ENCODE peak calls at places on chromosome 18, in five cellular contexts. P is stomach, B is spleen, S is HCT116, N is upper lobe of left lung. H is an unnamed sample.

GRCh38 chr18:33532978-33533377 is 45.0 kb upstream of the ASXL3 start:
- DNase-seq in N (no peak), B (no peak), S (no peak), P (no peak), H (no peak)

GRCh38 chr18:23761941-23762340 is 72.7 kb downstream of the LAMA3 start:
- DNase-seq in N (no peak), P (no peak), B (no peak), S (no peak), H (no peak)

GRCh38 chr18:3062798-3063563 is 50.0 kb upstream of the LPIN2 start:
- DNase-seq in N (no peak), B (peak; percentile 89), P (peak; percentile 75), S (peak; percentile 13), H (peak; percentile 70)

GRCh38 chr18:34787931-34788532 is 77.9 kb downstream of the DTNA start:
- DNase-seq in B (no peak), S (peak; percentile 59), N (no peak), P (peak; percentile 41), H (no peak)

GRCh38 chr18:29840101-29840500 is 1202.4 kb downstream of the DSC3 start:
- DNase-seq in P (no peak), B (no peak), S (peak; percentile 42), N (no peak), H (no peak)

GRCh38 chr18:76134631-76135030 is 360.4 kb downstream of the ZNF516 start:
- DNase-seq in N (no peak), S (no peak), P (no peak), B (no peak), H (no peak)

GRCh38 chr18:67421666-67422065 is 94.9 kb downstream of the DSEL start:
- DNase-seq in B (no peak), S (no peak), N (no peak), P (no peak), H (no peak)

GRCh38 chr18:29328932-29329331 is 1152.0 kb upstream of the CDH2 start:
- DNase-seq in B (no peak), S (no peak), P (no peak), N (no peak), H (no peak)

GRCh38 chr18:62625019-62625418 is 90.3 kb upstream of the PHLPP1 start:
- DNase-seq in P (no peak), S (no peak), N (no peak), B (no peak), H (no peak)

GRCh38 chr18:70288171-70288850 is 534 bp upstream of the SOCS6 start:
- DNase-seq in S (no peak), B (no peak), N (no peak), P (peak; percentile 53), H (peak; percentile 80)

GRCh38 chr18:46899274-46899948 is 17.9 kb downstream of the PIAS2 start:
- DNase-seq in S (no peak), N (no peak), P (no peak), B (no peak), H (no peak)

GRCh38 chr18:40673150-40673549 is 1281.9 kb upstream of the PIK3C3 start:
- DNase-seq in P (no peak), S (no peak), N (no peak), B (no peak), H (no peak)

GRCh38 chr18:2891526-2892431 is 45.0 kb downstream of the EMILIN2 start:
- DNase-seq in S (no peak), N (no peak), P (no peak), B (no peak), H (no peak)

GRCh38 chr18:54119524-54120019 is 104.9 kb downstream of the MBD2 start:
- DNase-seq in P (no peak), B (no peak), N (no peak), S (peak; percentile 55), H (no peak)

GRCh38 chr18:22694954-22695353 is 238.2 kb upstream of the RBBP8 start:
- DNase-seq in S (peak; percentile 63), N (no peak), P (no peak), B (no peak), H (no peak)

GRCh38 chr18:9704233-9705118 is 3.6 kb upstream of the RAB31 start:
- DNase-seq in N (no peak), S (no peak), P (no peak), B (no peak), H (no peak)

GRCh38 chr18:3466051-3466450 is 16.1 kb downstream of the TGIF1 start:
- DNase-seq in N (no peak), B (no peak), P (no peak), S (no peak), H (no peak)

GRCh38 chr18:5894215-5894612 is 1.1 kb downstream of the TMEM200C start:
- DNase-seq in P (no peak), B (no peak), S (no peak), N (no peak), H (no peak)

GRCh38 chr18:56575819-56576663 is 62.4 kb downstream of the TXNL1 start:
- DNase-seq in B (no peak), P (no peak), N (no peak), S (peak; percentile 43), H (no peak)

GRCh38 chr18:9827856-9828793 is 57.6 kb upstream of the TXNDC2 start:
- DNase-seq in N (peak; percentile 46), P (peak; percentile 56), B (peak; percentile 82), S (peak; percentile 97), H (no peak)

GRCh38 chr18:9712130-9712577 is 4.1 kb downstream of the RAB31 start:
- DNase-seq in N (no peak), S (no peak), P (no peak), B (no peak), H (no peak)

GRCh38 chr18:2826581-2826980 is 20.2 kb upstream of the EMILIN2 start:
- DNase-seq in S (no peak), N (no peak), P (no peak), B (no peak), H (peak; percentile 73)

GRCh38 chr18:33146009-33146408 is 294.5 kb downstream of the CCDC178 start:
- DNase-seq in N (no peak), P (no peak), B (no peak), S (no peak), H (no peak)

GRCh38 chr18:22370414-22370813 is 47.3 kb downstream of the CTAGE1 start:
- DNase-seq in B (no peak), N (no peak), P (no peak), S (no peak), H (no peak)

GRCh38 chr18:45774065-45774521 is 50.1 kb downstream of the SLC14A1 start:
- DNase-seq in N (no peak), S (no peak), B (no peak), P (no peak), H (no peak)

GRCh38 chr18:36130883-36131653 is 1.4 kb downstream of the ELP2 start:
- DNase-seq in S (no peak), N (peak; percentile 79), B (peak; percentile 82), P (no peak), H (no peak)

GRCh38 chr18:38545071-38545470 is 979.5 kb upstream of the CELF4 start:
- DNase-seq in P (no peak), N (no peak), B (no peak), S (no peak), H (no peak)

GRCh38 chr18:56615738-56616520 is 22.5 kb downstream of the TXNL1 start:
- DNase-seq in S (no peak), B (no peak), P (no peak), N (no peak), H (no peak)

GRCh38 chr18:79393181-79393598 is 2.5 kb upstream of the NFATC1 start:
- DNase-seq in N (peak; percentile 86), S (no peak), P (no peak), B (peak; percentile 84), H (no peak)

GRCh38 chr18:47531759-47532158 is 280.3 kb upstream of the SKOR2 start:
- DNase-seq in S (no peak), N (peak; percentile 53), B (no peak), P (no peak), H (no peak)

GRCh38 chr18:63348508-63349136 is 18.4 kb downstream of the KDSR start:
- DNase-seq in N (no peak), P (no peak), B (no peak), S (no peak), H (no peak)

GRCh38 chr18:69895081-69896047 is 52.3 kb downstream of the CD226 start:
- DNase-seq in B (no peak), P (no peak), S (no peak), N (no peak), H (no peak)

DNA sequence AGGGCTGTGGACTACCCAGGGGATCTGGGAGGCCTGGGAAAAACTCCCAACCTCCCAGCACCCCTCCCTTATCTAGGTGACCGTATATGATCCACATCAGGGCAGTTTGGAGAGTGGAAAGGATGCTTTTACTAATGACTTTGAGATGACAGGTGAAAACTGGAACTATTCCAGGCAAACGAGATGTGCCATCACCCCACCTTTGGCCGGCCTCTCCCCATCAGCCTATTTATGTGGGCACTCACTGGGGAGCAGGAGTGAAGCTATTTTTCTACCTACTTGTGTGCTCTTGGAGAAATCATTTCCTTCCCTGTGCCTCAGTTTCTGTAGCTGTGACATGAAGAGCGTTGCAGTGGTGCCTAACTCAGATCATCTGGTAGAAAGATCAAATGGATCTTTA is 107.2 kb downstream of the SMAD7 start:
- DNase-seq in P (no peak), S (no peak), B (peak; percentile 54), N (no peak), H (peak; percentile 18)
- H3K27ac ChIP-seq in P (no peak overlapping the region), S (no peak overlapping the region), B (peak overlapping the region; percentile 81), N (peak overlapping the region; percentile 87), H (no peak overlapping the region)

GRCh38 chr18:55338955-55339662 is 248.9 kb downstream of the TCF4 start:
- DNase-seq in N (no peak), B (no peak), P (no peak), S (no peak), H (no peak)
- TF ChIP-seq POLR2AphosphoS5 in N (no peak), B (no peak), P (no peak), S (no peak), H (no peak)

DNA sequence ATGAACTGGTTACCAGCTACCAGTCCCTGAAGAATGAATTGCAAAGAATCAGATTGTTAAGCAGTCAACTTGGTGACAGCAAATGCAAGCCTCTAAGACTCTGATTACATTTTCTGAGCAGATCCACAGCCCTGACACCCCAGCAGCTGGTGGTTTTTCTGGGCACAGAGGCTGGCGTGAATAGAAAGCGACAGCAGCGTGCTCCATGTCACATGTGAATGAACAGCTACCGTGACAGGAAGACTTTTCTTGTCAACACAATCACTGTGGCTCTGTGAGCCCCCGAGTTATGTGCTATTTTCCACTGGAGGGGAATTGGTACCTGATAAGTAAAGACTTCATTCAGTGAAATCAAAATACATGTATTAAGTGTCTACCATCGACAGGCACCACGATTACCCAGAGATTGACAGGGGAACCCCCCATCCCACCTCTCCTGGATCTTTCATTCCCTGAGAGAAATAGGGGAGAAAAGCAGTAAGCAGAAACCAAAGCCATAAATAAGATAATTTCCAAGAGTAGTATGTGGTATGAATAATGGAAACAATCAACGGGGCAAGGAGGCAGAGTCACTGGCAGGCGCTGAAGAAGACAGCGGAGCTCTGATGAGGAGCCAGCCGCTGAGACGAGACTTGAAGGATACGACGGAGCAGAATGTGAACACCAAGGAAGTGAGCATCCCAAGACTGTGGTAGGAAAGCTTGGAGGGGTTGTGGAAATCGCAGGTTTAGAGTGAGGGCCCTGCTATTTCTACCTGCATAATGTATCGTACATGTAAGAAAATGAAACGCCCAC is 93.4 kb upstream of the CBLN2 start:
- DNase-seq in N (no peak), P (no peak), B (no peak), S (no peak), H (no peak)
- H3K4me3 ChIP-seq in N (no peak overlapping the region), P (no peak overlapping the region), B (no peak overlapping the region), S (no peak overlapping the region), H (no peak overlapping the region)

DNA sequence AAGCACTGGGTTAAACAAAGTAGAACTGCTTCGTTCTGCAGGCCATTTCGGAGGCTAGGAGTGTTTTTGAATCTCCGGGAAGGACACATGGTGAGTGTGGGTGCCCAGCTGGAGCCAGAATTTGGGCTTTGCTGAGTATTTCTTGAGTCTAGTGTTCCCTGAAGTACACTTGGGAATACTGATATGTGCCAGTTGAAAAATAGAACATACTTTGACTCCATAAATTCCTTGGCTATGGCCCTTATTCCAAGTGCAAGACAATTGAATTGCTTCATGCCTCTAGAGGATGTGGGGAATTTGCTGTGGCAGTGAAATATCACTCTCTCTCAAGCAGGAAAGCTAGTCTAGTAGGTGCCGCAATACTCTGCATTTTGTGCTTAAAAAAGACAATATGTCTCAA is 330.0 kb downstream of the PTPRM start:
- DNase-seq in P (no peak), B (no peak), N (no peak), S (no peak), H (no peak)
- H3K27ac ChIP-seq in P (no peak overlapping the region), B (no peak overlapping the region), N (peak overlapping the region; percentile 49), S (no peak overlapping the region), H (no peak overlapping the region)